ENCODE peak calls at places on chromosomes 12 and 14, in five cellular contexts. O, I, G, Z and X are unnamed samples.

GRCh38 chr12:57089259-57090245 is 638 bp downstream of the NAB2 start:
- DNase-seq in O (peak; percentile 55), I (peak; percentile 87), G (peak; percentile 55), Z (no peak), X (no peak)

GRCh38 chr12:25959069-25959961 is 833 bp downstream of the RASSF8 start:
- DNase-seq in O (peak; percentile 78), I (peak; percentile 77), G (peak; percentile 86), Z (no peak), X (no peak)

GRCh38 chr14:80364274-80364673 is 153.0 kb upstream of the DIO2 start:
- DNase-seq in O (peak; percentile 21), I (no peak), G (peak; percentile 28), Z (no peak), X (no peak)

GRCh38 chr14:73059326-73059725 is 992 bp downstream of the RBM25 start:
- DNase-seq in O (peak; percentile 46), I (no peak), G (peak; percentile 38), Z (no peak), X (no peak)

GRCh38 chr14:77088219-77088618 is 9.8 kb upstream of the CIPC start:
- DNase-seq in O (no peak), I (no peak), G (no peak), Z (no peak), X (no peak)

GRCh38 chr12:117486840-117487659 is 125.6 kb upstream of the NOS1 start:
- DNase-seq in O (peak; percentile 11), I (no peak), G (peak; percentile 70), Z (no peak), X (no peak)

GRCh38 chr14:73422515-73422914 is 35.8 kb downstream of the NUMB start:
- DNase-seq in O (no peak), I (no peak), G (no peak), Z (no peak), X (no peak)

GRCh38 chr12:50955288-50955687 is 2.9 kb downstream of the HIGD1C start:
- DNase-seq in O (no peak), I (no peak), G (no peak), Z (no peak), X (no peak)

GRCh38 chr12:102955926-102956737 is 1.3 kb upstream of the ASCL1 start:
- DNase-seq in O (peak; percentile 33), I (peak; percentile 81), G (no peak), Z (no peak), X (no peak)

GRCh38 chr12:41981758-41982157 is 162.9 kb downstream of the GXYLT1 start:
- DNase-seq in O (no peak), I (no peak), G (peak; percentile 36), Z (no peak), X (no peak)

GRCh38 chr12:130916251-130916911 is 37.3 kb upstream of the ADGRD1 start:
- DNase-seq in O (peak; percentile 74), I (peak; percentile 90), G (peak; percentile 7), Z (no peak), X (no peak)

GRCh38 chr12:553216-554000 is 93.7 kb downstream of the B4GALNT3 start:
- DNase-seq in O (no peak), I (no peak), G (no peak), Z (peak; percentile 40), X (peak; percentile 68)

GRCh38 chr12:44876554-44877275 is 600 bp upstream of the NELL2 start:
- DNase-seq in O (peak; percentile 59), I (peak; percentile 97), G (peak; percentile 38), Z (peak; percentile 27), X (no peak)

GRCh38 chr12:56029666-56030293 is 8.9 kb downstream of the IKZF4 start:
- DNase-seq in O (peak; percentile 74), I (no peak), G (peak; percentile 59), Z (no peak), X (no peak)